ENCODE peak calls at places on chromosomes 5 and 9, in ten cellular contexts. Y, Q, T, D, K, S, M, W, R and L are unnamed samples.

GRCh38 chr9:107648153-107648716 is 158.7 kb upstream of the KLF4 start:
- DNase-seq in Y (no peak), Q (no peak), T (peak), D (no peak), K (no peak), S (no peak), M (no peak), W (peak), R (no peak), L (no peak)

GRCh38 chr9:14616188-14616982 is 76.8 kb downstream of the ZDHHC21 start:
- DNase-seq in Y (no peak), Q (peak), T (peak), D (no peak), K (peak), S (peak), M (no peak), W (peak), R (no peak), L (peak)

GRCh38 chr5:148398698-148399121 is 15.0 kb downstream of the FBXO38 start:
- DNase-seq in Y (no peak), Q (no peak), T (no peak), D (peak), K (no peak), S (no peak), M (no peak), W (no peak), R (no peak), L (no peak)

GRCh38 chr5:14305045-14305444 is 161.9 kb downstream of the TRIO start:
- DNase-seq in Y (no peak), Q (peak), T (peak), D (no peak), K (no peak), S (peak), M (no peak), W (peak), R (no peak), L (peak)

GRCh38 chr5:140252470-140253126 is 50.3 kb downstream of the PFDN1 start:
- DNase-seq in Y (no peak), Q (no peak), T (no peak), D (no peak), K (no peak), S (no peak), M (no peak), W (no peak), R (no peak), L (no peak)

GRCh38 chr5:107285772-107286171 is 385.0 kb downstream of the EFNA5 start:
- DNase-seq in Y (no peak), Q (no peak), T (no peak), D (no peak), K (peak), S (no peak), M (no peak), W (no peak), R (no peak), L (no peak)

GRCh38 chr5:17190799-17191391 is 26.5 kb upstream of the BASP1 start:
- DNase-seq in Y (no peak), Q (no peak), T (peak), D (no peak), K (no peak), S (no peak), M (no peak), W (no peak), R (no peak), L (no peak)

GRCh38 chr9:104009853-104010252 is 84.3 kb upstream of the SMC2 start:
- DNase-seq in Y (no peak), Q (peak), T (no peak), D (no peak), K (no peak), S (no peak), M (no peak), W (no peak), R (no peak), L (peak)

GRCh38 chr5:159286420-159287035 is 23.4 kb downstream of the UBLCP1 start:
- DNase-seq in Y (no peak), Q (peak), T (peak), D (no peak), K (peak), S (peak), M (no peak), W (peak), R (no peak), L (no peak)

GRCh38 chr5:119527346-119527745 is 75.0 kb downstream of the HSD17B4 start:
- DNase-seq in Y (no peak), Q (peak), T (peak), D (no peak), K (no peak), S (no peak), M (no peak), W (peak), R (no peak), L (no peak)

GRCh38 chr9:127912882-127913281 is 4.0 kb downstream of the ST6GALNAC4 start:
- DNase-seq in Y (no peak), Q (no peak), T (no peak), D (no peak), K (peak), S (no peak), M (peak), W (no peak), R (no peak), L (no peak)

GRCh38 chr5:126138475-126139005 is 284.7 kb upstream of the GRAMD2B start:
- DNase-seq in Y (no peak), Q (peak), T (peak), D (no peak), K (no peak), S (no peak), M (no peak), W (peak), R (no peak), L (no peak)

GRCh38 chr5:97171703-97172102 is 11.3 kb downstream of the RIOK2 start:
- DNase-seq in Y (no peak), Q (no peak), T (no peak), D (no peak), K (no peak), S (no peak), M (no peak), W (no peak), R (no peak), L (no peak)

GRCh38 chr5:96751203-96752169 is 56.3 kb downstream of the ERAP1 start:
- DNase-seq in Y (no peak), Q (no peak), T (no peak), D (no peak), K (no peak), S (no peak), M (no peak), W (no peak), R (no peak), L (no peak)

GRCh38 chr5:67257500-67257899 is 60.9 kb upstream of the CD180 start:
- DNase-seq in Y (no peak), Q (no peak), T (no peak), D (no peak), K (no peak), S (no peak), M (no peak), W (no peak), R (no peak), L (no peak)

GRCh38 chr9:108953983-108954574 is 19.9 kb downstream of the ABITRAM start:
- DNase-seq in Y (no peak), Q (peak), T (peak), D (no peak), K (peak), S (peak), M (no peak), W (peak), R (no peak), L (no peak)

GRCh38 chr5:141369994-141370848 is at the start of gene PCDHGB3:
- DNase-seq in Y (no peak), Q (peak), T (peak), D (no peak), K (peak), S (peak), M (no peak), W (peak), R (no peak), L (peak)

GRCh38 chr5:132487841-132488555 is 2.6 kb downstream of the IRF1 start:
- DNase-seq in Y (peak), Q (no peak), T (no peak), D (peak), K (peak), S (peak), M (no peak), W (no peak), R (peak), L (no peak)

GRCh38 chr5:142696379-142696778 is 10.5 kb upstream of the FGF1 start:
- DNase-seq in Y (no peak), Q (no peak), T (no peak), D (no peak), K (no peak), S (no peak), M (no peak), W (no peak), R (no peak), L (no peak)

GRCh38 chr5:55316842-55317241 is 9.1 kb downstream of the MTREX start:
- DNase-seq in Y (no peak), Q (no peak), T (no peak), D (no peak), K (no peak), S (peak), M (no peak), W (no peak), R (no peak), L (no peak)

GRCh38 chr9:131530930-131531832 is at the start of gene UCK1:
- DNase-seq in Y (peak), Q (peak), T (peak), D (peak), K (peak), S (peak), M (peak), W (peak), R (peak), L (peak)

GRCh38 chr5:110824936-110825441 is 86.2 kb downstream of the SLC25A46 start:
- DNase-seq in Y (no peak), Q (no peak), T (no peak), D (no peak), K (no peak), S (no peak), M (no peak), W (no peak), R (no peak), L (no peak)
- H3K4me3 ChIP-seq in Y (no peak), Q (no peak), T (peak), D (no peak), K (no peak), S (no peak), M (no peak), W (no peak), R (no peak), L (no peak)

GRCh38 chr9:133636902-133637301 is 739 bp downstream of the DBH start:
- DNase-seq in Y (no peak), Q (no peak), T (no peak), D (no peak), K (no peak), S (no peak), M (no peak), W (no peak), R (no peak), L (no peak)

GRCh38 chr9:133635506-133635902 is 659 bp upstream of the DBH start:
- DNase-seq in Y (no peak), Q (no peak), T (no peak), D (no peak), K (no peak), S (no peak), M (no peak), W (no peak), R (no peak), L (no peak)

GRCh38 chr9:133635098-133635497 is 1.1 kb upstream of the DBH start:
- DNase-seq in Y (no peak), Q (no peak), T (no peak), D (no peak), K (no peak), S (no peak), M (no peak), W (no peak), R (no peak), L (no peak)

GRCh38 chr9:133637451-133638055 is 1.4 kb downstream of the DBH start:
- DNase-seq in Y (no peak), Q (no peak), T (no peak), D (no peak), K (no peak), S (no peak), M (peak), W (no peak), R (no peak), L (no peak)

GRCh38 chr9:133635903-133636531 is at the start of gene DBH:
- DNase-seq in Y (no peak), Q (no peak), T (no peak), D (no peak), K (no peak), S (no peak), M (no peak), W (no peak), R (no peak), L (no peak)
- H3K4me3 ChIP-seq in Y (no peak), Q (no peak), T (no peak), D (no peak), K (no peak), S (no peak), M (no peak), W (no peak), R (no peak), L (no peak)

GRCh38 chr5:27242258-27242626 is 203.9 kb upstream of the CDH9 start:
- DNase-seq in Y (no peak), Q (no peak), T (no peak), D (no peak), K (no peak), S (no peak), M (no peak), W (peak), R (no peak), L (no peak)
- H3K4me3 ChIP-seq in Y (no peak), Q (no peak), T (no peak), D (no peak), K (no peak), S (no peak), M (no peak), W (no peak), R (no peak), L (no peak)

GRCh38 chr9:36164361-36164760 is 4.8 kb upstream of the CCIN start:
- DNase-seq in Y (no peak), Q (no peak), T (no peak), D (peak), K (no peak), S (no peak), M (no peak), W (no peak), R (no peak), L (no peak)

GRCh38 chr9:36164989-36165388 is 4.2 kb upstream of the CCIN start:
- DNase-seq in Y (no peak), Q (no peak), T (no peak), D (peak), K (no peak), S (no peak), M (no peak), W (peak), R (no peak), L (no peak)

GRCh38 chr9:36163840-36164175 is 5.4 kb upstream of the CCIN start:
- DNase-seq in Y (no peak), Q (peak), T (peak), D (peak), K (no peak), S (no peak), M (no peak), W (peak), R (no peak), L (no peak)

GRCh38 chr9:36166150-36166927 is 2.8 kb upstream of the CCIN start:
- DNase-seq in Y (peak), Q (peak), T (peak), D (peak), K (peak), S (peak), M (peak), W (peak), R (peak), L (peak)

GRCh38 chr9:36165766-36166149 is 3.4 kb upstream of the CCIN start:
- DNase-seq in Y (no peak), Q (peak), T (peak), D (no peak), K (no peak), S (no peak), M (no peak), W (peak), R (no peak), L (no peak)
- H3K4me3 ChIP-seq in Y (peak), Q (no peak), T (peak), D (no peak), K (no peak), S (no peak), M (no peak), W (peak), R (peak), L (peak)

GRCh38 chr5:168843277-168843997 is 264.3 kb upstream of the PANK3 start:
- DNase-seq in Y (no peak), Q (peak), T (peak), D (no peak), K (no peak), S (peak), M (no peak), W (peak), R (no peak), L (no peak)
- H3K4me3 ChIP-seq in Y (no peak), Q (no peak), T (no peak), D (no peak), K (no peak), S (no peak), M (no peak), W (no peak), R (no peak), L (no peak)

DNA sequence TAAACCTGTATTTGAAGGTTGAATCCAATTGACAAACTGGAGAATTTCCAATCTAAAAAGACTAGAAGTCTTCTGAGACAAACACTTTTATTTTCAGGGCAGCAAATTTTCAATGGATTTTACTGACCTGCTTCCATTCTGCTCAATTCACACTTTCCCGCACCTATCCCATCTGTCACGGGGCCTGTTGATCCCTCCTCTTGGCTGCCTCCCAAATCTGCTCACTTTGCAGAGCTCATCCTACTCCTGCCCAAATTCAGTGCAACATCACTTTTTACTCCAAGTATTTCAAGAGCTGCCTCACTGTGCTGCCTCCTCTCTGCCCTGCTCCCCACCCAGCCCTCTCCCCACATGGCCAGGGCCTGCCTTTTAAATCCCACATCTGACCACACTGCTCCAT is 35.1 kb downstream of the GOLM1 start:
- DNase-seq in Y (no peak), Q (no peak), T (no peak), D (no peak), K (no peak), S (no peak), M (no peak), W (no peak), R (no peak), L (no peak)
- H3K4me3 ChIP-seq in Y (no peak), Q (no peak), T (no peak), D (no peak), K (no peak), S (no peak), M (no peak), W (no peak), R (no peak), L (no peak)

DNA sequence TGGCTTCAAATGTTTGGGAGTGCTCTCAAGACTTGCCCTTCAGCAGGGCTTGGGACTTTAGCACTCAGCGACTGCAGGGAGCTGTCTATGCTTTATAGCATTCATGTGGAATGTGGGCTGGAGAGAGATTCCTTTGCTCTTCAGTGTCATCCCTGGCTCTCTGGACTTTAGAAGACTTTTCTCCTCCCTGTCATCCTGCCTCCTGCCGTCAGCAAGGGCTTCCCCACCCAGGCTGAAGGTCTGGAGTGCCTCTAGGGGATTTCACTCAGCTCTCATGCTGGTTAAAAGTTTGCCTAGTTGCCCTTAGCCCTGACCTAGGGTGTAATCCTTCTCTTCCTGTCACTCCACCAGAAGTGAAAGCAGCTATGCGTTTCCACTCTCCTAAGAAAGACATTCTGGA is 210.9 kb downstream of the FRMD3 start:
- DNase-seq in Y (no peak), Q (peak), T (no peak), D (peak), K (no peak), S (no peak), M (no peak), W (peak), R (no peak), L (peak)
- H3K4me3 ChIP-seq in Y (no peak), Q (no peak), T (no peak), D (no peak), K (no peak), S (no peak), M (no peak), W (no peak), R (no peak), L (no peak)

DNA sequence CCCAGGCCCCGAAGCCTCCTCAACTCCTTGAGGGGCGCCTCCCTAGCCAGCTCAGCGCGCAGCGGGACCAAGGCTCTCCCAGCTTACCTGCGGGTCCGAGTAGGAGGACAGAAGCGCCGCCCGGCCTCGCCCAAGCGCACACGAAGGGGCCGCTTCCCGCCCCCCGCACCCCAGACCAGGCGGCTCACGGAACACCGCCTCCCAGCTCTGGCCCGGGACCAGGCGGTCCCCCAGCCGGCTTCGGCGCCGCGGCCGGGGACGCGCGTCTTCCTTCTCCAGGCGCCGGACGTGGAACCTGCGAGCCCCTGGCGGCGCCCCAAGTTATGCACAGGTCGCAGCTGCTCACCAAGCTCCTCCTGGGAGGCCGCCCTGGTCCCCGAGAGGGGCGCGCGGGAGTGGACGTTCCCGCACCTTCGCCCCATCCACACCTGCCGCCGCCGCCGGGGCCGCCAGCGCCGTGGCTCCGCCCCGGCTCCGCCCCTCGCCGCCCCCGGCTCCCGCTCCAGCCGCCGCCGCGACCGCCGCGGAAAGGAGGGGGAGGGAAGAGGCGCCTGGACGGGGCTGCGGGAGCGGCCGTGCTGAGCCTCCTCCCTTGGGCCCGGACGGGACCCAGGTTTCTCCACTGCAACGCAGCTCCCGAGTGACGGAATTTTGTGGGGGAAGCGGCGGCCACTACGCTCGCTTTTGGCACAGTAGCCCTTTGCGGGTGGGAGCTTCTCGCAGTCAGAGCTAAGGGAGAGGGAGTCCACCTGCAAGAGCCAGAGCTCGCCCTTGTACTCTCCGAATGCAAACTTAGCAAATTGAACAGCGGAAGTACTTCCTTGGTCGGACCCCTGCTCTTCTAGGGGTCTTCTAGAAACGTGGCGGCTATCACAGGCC is 77.5 kb upstream of the IFNE start:
- DNase-seq in Y (peak), Q (peak), T (peak), D (peak), K (peak), S (no peak), M (peak), W (peak), R (peak), L (no peak)
- H3K4me3 ChIP-seq in Y (peak), Q (peak), T (peak), D (peak), K (peak), S (no peak), M (no peak), W (peak), R (peak), L (peak)

GRCh38 chr9:95350266-95350665 is 32.8 kb upstream of the FANCC start:
- DNase-seq in Y (no peak), Q (no peak), T (no peak), D (no peak), K (no peak), S (no peak), M (no peak), W (no peak), R (no peak), L (no peak)

GRCh38 chr9:95346021-95346420 is 28.5 kb upstream of the FANCC start:
- DNase-seq in Y (no peak), Q (no peak), T (no peak), D (no peak), K (no peak), S (no peak), M (no peak), W (no peak), R (no peak), L (no peak)

GRCh38 chr9:95344735-95345134 is 27.2 kb upstream of the FANCC start:
- DNase-seq in Y (no peak), Q (no peak), T (no peak), D (no peak), K (no peak), S (peak), M (no peak), W (no peak), R (no peak), L (no peak)

GRCh38 chr9:95351051-95351450 is 33.5 kb upstream of the FANCC start:
- DNase-seq in Y (no peak), Q (no peak), T (no peak), D (no peak), K (no peak), S (no peak), M (no peak), W (no peak), R (no peak), L (no peak)

GRCh38 chr9:95349109-95350038 is 31.9 kb upstream of the FANCC start:
- DNase-seq in Y (no peak), Q (peak), T (no peak), D (peak), K (no peak), S (no peak), M (no peak), W (peak), R (no peak), L (no peak)
- H3K4me3 ChIP-seq in Y (peak), Q (peak), T (peak), D (peak), K (no peak), S (no peak), M (no peak), W (peak), R (peak), L (peak)

GRCh38 chr9:26888271-26888670 is 4.3 kb downstream of the CAAP1 start:
- DNase-seq in Y (no peak), Q (peak), T (no peak), D (no peak), K (no peak), S (no peak), M (no peak), W (no peak), R (no peak), L (no peak)
- H3K4me3 ChIP-seq in Y (no peak), Q (no peak), T (no peak), D (no peak), K (no peak), S (no peak), M (no peak), W (no peak), R (no peak), L (no peak)